ENCODE peak calls at places on chromosome 13, in six cellular contexts. F is GM12891, K is HL-60, R is breast epithelium, A is upper lobe of left lung, G is vagina. H is an unnamed sample.

GRCh38 chr13:91729859-91730258 is 331.4 kb downstream of the GPC5 start:
- DNase-seq in F (no peak), K (no peak), R (no peak), A (no peak), G (no peak), H (no peak)

GRCh38 chr13:106772202-106772601 is 204.3 kb upstream of the ARGLU1 start:
- DNase-seq in F (no peak), K (no peak), R (no peak), A (no peak), G (no peak), H (no peak)

GRCh38 chr13:103031332-103031873 is 34.8 kb downstream of the SLC10A2 start:
- DNase-seq in F (peak), K (no peak), R (no peak), A (no peak), G (no peak), H (peak)

GRCh38 chr13:30745917-30746686 is 10.8 kb downstream of the ALOX5AP start:
- DNase-seq in F (no peak), K (peak), R (no peak), A (no peak), G (no peak), H (no peak)

GRCh38 chr13:93547886-93548285 is 321.3 kb downstream of the GPC6 start:
- DNase-seq in F (no peak), K (no peak), R (no peak), A (no peak), G (no peak), H (no peak)

GRCh38 chr13:89239361-89240127 is 1568.4 kb downstream of the SLITRK5 start:
- DNase-seq in F (no peak), K (no peak), R (no peak), A (no peak), G (no peak), H (no peak)

GRCh38 chr13:20398459-20398858 is 127.2 kb downstream of the CRYL1 start:
- DNase-seq in F (no peak), K (no peak), R (no peak), A (no peak), G (peak), H (no peak)

GRCh38 chr13:101465877-101466276 is 13.4 kb downstream of the ITGBL1 start:
- DNase-seq in F (no peak), K (no peak), R (no peak), A (no peak), G (no peak), H (no peak)

GRCh38 chr13:113758651-113759524 is at the start of gene TMEM255B:
- DNase-seq in F (peak), K (peak), R (peak), A (peak), G (no peak), H (no peak)

DNA sequence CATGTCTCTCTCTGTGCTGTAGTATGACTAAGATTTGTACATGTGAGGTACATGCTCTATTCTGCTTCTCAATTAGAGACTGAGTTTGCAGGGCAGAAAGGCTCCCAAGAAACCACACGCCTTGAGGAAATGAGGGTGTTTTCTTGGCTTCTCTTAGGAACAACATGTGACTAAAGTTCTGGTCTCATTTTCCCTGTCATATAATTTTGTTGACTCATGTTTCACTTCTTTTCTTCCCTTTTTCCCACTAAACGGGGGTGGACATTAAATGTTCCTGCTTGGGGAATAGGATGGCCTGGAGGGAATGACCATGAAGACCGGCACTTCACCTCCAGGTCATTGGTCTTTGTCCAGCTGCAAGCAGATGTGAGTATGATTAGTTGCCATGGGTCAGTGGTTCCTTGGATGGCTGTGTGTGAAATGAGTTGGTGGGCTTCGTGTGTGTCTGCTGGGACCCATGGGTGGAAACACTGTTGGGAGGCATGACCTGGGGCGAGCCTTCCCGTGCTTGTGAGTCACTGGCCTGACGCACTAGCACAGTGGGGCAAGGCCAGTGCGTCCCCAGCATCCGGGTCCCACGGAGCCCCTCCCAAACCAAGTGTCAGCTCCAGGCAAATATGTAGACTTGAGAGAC is 56.6 kb downstream of the COL4A1 start:
- DNase-seq in F (no peak), K (no peak), R (no peak), A (peak), G (peak), H (no peak)
- TF ChIP-seq POLR2AphosphoS5 in F (no peak), K (no peak), R (peak), A (peak), G (peak), H (no peak)

GRCh38 chr13:73065665-73066350 is 7.0 kb downstream of the KLF5 start:
- DNase-seq in F (no peak), K (no peak), R (peak), A (no peak), G (no peak), H (no peak)
- TF ChIP-seq POLR2AphosphoS5 in F (no peak), K (no peak), R (peak), A (no peak), G (no peak), H (no peak)

GRCh38 chr13:80339841-80340642 is 884 bp downstream of the SPRY2 start:
- DNase-seq in F (no peak), K (peak), R (peak), A (peak), G (no peak), H (no peak)
- TF ChIP-seq POLR2AphosphoS5 in F (no peak), K (peak), R (no peak), A (no peak), G (peak), H (no peak)

DNA sequence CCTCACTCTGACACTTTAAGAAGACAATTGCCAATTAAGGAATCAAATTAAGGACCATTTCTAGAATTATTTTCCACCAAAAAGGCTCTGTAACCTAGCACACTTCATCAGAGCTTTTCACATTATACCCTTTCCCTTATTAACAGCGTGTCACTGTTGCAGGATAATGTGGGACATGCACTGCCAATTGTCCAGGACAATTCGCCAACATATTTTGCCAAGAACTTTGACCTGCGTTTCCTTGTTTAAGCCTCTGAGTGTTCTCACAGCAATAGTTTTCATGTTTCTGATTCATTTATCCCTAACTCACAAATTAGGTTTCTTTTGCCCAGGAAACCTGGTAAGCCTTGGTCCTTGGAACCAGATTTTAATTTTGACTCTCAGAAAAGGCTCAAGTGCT is 13.3 kb downstream of the COL4A1 start:
- DNase-seq in F (no peak), K (no peak), R (no peak), A (no peak), G (no peak), H (no peak)
- TF ChIP-seq POLR2AphosphoS5 in F (no peak), K (no peak), R (no peak), A (no peak), G (no peak), H (no peak)

DNA sequence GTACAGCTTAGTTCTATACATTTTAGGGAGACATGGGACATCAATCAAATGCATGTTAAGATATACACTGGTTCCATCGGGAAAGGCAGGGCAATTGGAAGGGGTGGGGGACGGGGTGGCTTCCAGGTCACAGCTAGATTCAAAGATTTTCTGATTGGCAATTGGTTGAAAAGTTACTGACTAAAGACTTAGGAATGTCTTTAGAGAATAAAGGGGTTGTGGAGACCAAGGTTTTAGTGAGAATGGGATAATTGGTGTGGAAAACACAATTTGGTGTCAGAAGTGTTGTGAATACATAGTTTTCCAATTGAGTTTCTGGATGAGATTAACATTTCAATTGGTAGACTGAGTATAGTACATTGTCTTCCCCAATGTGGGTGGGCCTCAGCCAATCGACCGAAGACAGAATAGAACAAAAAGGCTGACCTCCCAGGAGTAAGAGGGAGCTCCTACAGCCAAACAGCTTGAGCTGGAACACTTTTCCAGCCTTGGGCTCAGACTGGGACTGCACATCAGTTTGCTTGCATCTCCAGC is 988 bp upstream of the CCDC169 start:
- DNase-seq in F (no peak), K (no peak), R (no peak), A (no peak), G (no peak), H (no peak)
- TF ChIP-seq POLR2AphosphoS5 in F (no peak), K (no peak), R (no peak), A (no peak), G (no peak), H (no peak)

GRCh38 chr13:55571237-55571867 is 1569.4 kb upstream of the PRR20A start:
- DNase-seq in F (no peak), K (no peak), R (no peak), A (no peak), G (no peak), H (no peak)
- TF ChIP-seq POLR2AphosphoS5 in F (no peak), K (no peak), R (no peak), A (no peak), G (no peak), H (no peak)

GRCh38 chr13:47572375-47572774 is 428.7 kb downstream of the SUCLA2 start:
- DNase-seq in F (no peak), K (no peak), R (no peak), A (no peak), G (no peak), H (no peak)
- TF ChIP-seq POLR2AphosphoS5 in F (no peak), K (no peak), R (no peak), A (no peak), G (no peak), H (no peak)

GRCh38 chr13:45451282-45451681 is 13.5 kb upstream of the COG3 start:
- DNase-seq in F (no peak), K (no peak), R (no peak), A (no peak), G (no peak), H (no peak)

GRCh38 chr13:45448965-45449559 is 15.7 kb upstream of the COG3 start:
- DNase-seq in F (no peak), K (no peak), R (no peak), A (no peak), G (peak), H (no peak)

GRCh38 chr13:45456196-45456972 is 8.4 kb upstream of the COG3 start:
- DNase-seq in F (no peak), K (no peak), R (no peak), A (no peak), G (no peak), H (no peak)

DNA sequence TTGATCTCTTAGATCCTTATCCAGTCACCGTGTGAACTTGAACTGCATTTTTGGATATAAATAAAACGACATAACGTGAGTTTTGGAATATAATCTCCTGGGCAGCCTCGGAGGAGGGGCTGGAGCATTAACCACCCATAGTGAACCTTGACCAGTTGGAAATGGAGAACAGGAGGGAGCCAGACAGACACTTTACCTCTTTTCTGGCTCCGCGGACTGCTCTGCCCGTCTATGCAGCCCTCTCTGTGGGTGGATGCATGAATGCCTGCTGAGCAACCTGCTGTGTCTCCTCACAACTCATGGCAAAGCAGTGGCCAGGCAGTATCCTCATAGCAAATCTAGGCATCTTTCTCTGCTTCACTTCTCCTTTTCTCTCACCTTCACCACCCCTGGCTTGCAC is 10.5 kb upstream of the COG3 start:
- DNase-seq in F (no peak), K (no peak), R (no peak), A (no peak), G (no peak), H (no peak)
- TF ChIP-seq POLR2AphosphoS5 in F (no peak), K (no peak), R (no peak), A (no peak), G (no peak), H (no peak)

GRCh38 chr13:33932765-33933406 is 114.9 kb downstream of the RFC3 start:
- DNase-seq in F (no peak), K (no peak), R (no peak), A (no peak), G (no peak), H (no peak)
- TF ChIP-seq POLR2AphosphoS5 in F (no peak), K (no peak), R (no peak), A (no peak), G (no peak), H (no peak)

DNA sequence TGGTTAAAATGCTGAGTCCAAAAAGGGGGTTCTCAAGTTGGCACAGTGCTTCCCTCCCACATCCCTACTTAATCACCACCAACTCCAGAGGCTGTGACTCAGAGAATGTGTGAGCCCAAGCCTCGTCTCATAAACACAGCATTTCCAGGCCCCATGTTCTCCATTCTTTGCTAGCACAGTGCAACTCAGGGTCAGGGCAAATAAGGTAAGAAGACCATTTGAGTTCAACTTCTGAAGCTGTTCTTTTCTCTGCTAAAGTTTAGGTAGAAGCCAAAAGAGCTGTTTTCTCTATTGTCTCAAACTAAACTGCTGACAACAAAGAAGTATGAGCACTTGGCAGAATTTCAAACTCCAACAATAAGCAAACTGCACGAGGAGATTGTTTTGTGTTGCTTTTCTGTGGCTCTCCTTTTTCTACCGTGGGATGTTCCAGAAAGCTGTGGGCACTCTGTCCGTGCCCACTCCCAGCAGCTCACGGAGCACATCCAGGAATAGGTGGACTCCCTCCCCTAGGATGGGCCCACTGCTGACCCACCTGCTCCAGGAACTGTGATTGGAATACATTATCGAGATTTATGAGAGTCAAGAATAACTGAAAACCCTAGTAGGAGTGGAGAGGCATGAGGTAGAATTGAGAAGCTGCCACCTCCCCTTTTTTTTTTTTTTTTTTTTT is 494.3 kb downstream of the COG6 start:
- DNase-seq in F (no peak), K (no peak), R (no peak), A (no peak), G (no peak), H (no peak)
- TF ChIP-seq POLR2AphosphoS5 in F (no peak), K (no peak), R (peak), A (peak), G (peak), H (no peak)

H was measured in GM12878.